ENCODE peak calls at places on chromosomes 13 and 19, in nine cellular contexts. J is germinal center, F is epithelial cell of prostate, S is ELF-1, A is HS-27A, G is GM06990, N is AG08395, W is GM23338, T is WTC11. B is an unnamed sample.

GRCh38 chr19:48102870-48103751 is 7.5 kb downstream of the PLA2G4C start:
- DNase-seq in J (peak; percentile 69), F (peak; percentile 49), S (peak; percentile 81), A (no peak), G (no peak), N (peak; percentile 68), W (peak; percentile 82), T (peak; percentile 69), B (peak; percentile 50)

GRCh38 chr19:42191855-42192254 is 25.6 kb downstream of the DEDD2 start:
- DNase-seq in J (no peak), F (peak; percentile 98), S (no peak), A (peak; percentile 92), G (no peak), N (peak; percentile 64), W (no peak), T (no peak), B (peak; percentile 99)

GRCh38 chr13:92564942-92565341 is 661.7 kb upstream of the GPC6 start:
- DNase-seq in J (no peak), F (no peak), S (no peak), A (no peak), G (no peak), N (no peak), W (no peak), T (no peak), B (no peak)

GRCh38 chr19:1847684-1848398 is 442 bp downstream of the REXO1 start:
- DNase-seq in J (no peak), F (no peak), S (peak; percentile 66), A (no peak), G (no peak), N (peak; percentile 46), W (peak; percentile 76), T (no peak), B (peak; percentile 31)

GRCh38 chr13:107551521-107551920 is 663.8 kb downstream of the LIG4 start:
- DNase-seq in J (no peak), F (no peak), S (no peak), A (no peak), G (no peak), N (no peak), W (no peak), T (no peak), B (no peak)

GRCh38 chr13:105139048-105139379 is 1396.4 kb downstream of the EFNB2 start:
- DNase-seq in J (no peak), F (no peak), S (no peak), A (no peak), G (no peak), N (no peak), W (no peak), T (no peak), B (no peak)

GRCh38 chr13:52067237-52067636 is 42.7 kb downstream of the UTP14C start:
- DNase-seq in J (no peak), F (no peak), S (no peak), A (no peak), G (no peak), N (no peak), W (peak; percentile 28), T (no peak), B (no peak)

GRCh38 chr19:6498294-6499036 is 3.6 kb downstream of the TUBB4A start:
- DNase-seq in J (no peak), F (no peak), S (peak; percentile 37), A (no peak), G (no peak), N (no peak), W (no peak), T (no peak), B (no peak)

GRCh38 chr19:7920520-7921301 is 573 bp downstream of the SNAPC2 start:
- DNase-seq in J (peak; percentile 97), F (peak; percentile 72), S (peak; percentile 79), A (peak; percentile 84), G (peak; percentile 95), N (peak; percentile 98), W (peak; percentile 99), T (peak; percentile 99), B (peak; percentile 98)

GRCh38 chr13:98436379-98436909 is 140.5 kb downstream of the STK24 start:
- DNase-seq in J (no peak), F (no peak), S (no peak), A (no peak), G (no peak), N (no peak), W (peak; percentile 30), T (no peak), B (no peak)

GRCh38 chr13:30870049-30870884 is 35.8 kb upstream of the MEDAG start:
- DNase-seq in J (peak; percentile 78), F (no peak), S (peak; percentile 98), A (peak; percentile 64), G (peak; percentile 66), N (peak; percentile 94), W (peak; percentile 82), T (peak; percentile 83), B (peak; percentile 51)

GRCh38 chr19:44212865-44213346 is 574 bp downstream of the ZNF227 start:
- DNase-seq in J (no peak), F (no peak), S (no peak), A (no peak), G (no peak), N (peak; percentile 25), W (peak; percentile 53), T (no peak), B (no peak)

GRCh38 chr19:9936151-9937000 is at the start of gene OLFM2:
- DNase-seq in J (no peak), F (no peak), S (no peak), A (no peak), G (no peak), N (no peak), W (peak; percentile 90), T (peak; percentile 85), B (no peak)

GRCh38 chr19:42313096-42313839 is at the start of gene TMEM145:
- DNase-seq in J (peak; percentile 73), F (no peak), S (peak; percentile 70), A (no peak), G (peak; percentile 69), N (peak; percentile 79), W (peak; percentile 84), T (peak; percentile 74), B (peak; percentile 37)

GRCh38 chr13:67792151-67792665 is 562.1 kb upstream of the PCDH9 start:
- DNase-seq in J (no peak), F (no peak), S (no peak), A (no peak), G (no peak), N (no peak), W (no peak), T (no peak), B (no peak)

GRCh38 chr19:8304841-8305621 is 3.1 kb downstream of the CD320 start:
- DNase-seq in J (no peak), F (no peak), S (peak; percentile 96), A (no peak), G (no peak), N (no peak), W (peak; percentile 94), T (peak; percentile 90), B (no peak)

GRCh38 chr19:13817018-13817614 is 21.9 kb downstream of the ZSWIM4 start:
- DNase-seq in J (peak; percentile 50), F (no peak), S (no peak), A (no peak), G (peak; percentile 72), N (no peak), W (peak; percentile 100), T (peak; percentile 100), B (peak; percentile 83)

GRCh38 chr13:56039992-56040391 is 1100.7 kb upstream of the PRR20A start:
- DNase-seq in J (no peak), F (no peak), S (no peak), A (no peak), G (no peak), N (no peak), W (no peak), T (no peak), B (no peak)

GRCh38 chr19:11673608-11674041 is 65.1 kb downstream of the ZNF823 start:
- DNase-seq in J (no peak), F (no peak), S (peak; percentile 69), A (no peak), G (peak; percentile 25), N (peak; percentile 82), W (peak; percentile 93), T (peak; percentile 84), B (peak; percentile 67)

GRCh38 chr19:12784871-12785430 is 6.3 kb upstream of the JUNB start:
- DNase-seq in J (no peak), F (no peak), S (no peak), A (no peak), G (peak; percentile 53), N (no peak), W (no peak), T (no peak), B (peak; percentile 31)

GRCh38 chr13:40432018-40432978 is 234.1 kb downstream of the FOXO1 start:
- DNase-seq in J (peak; percentile 68), F (no peak), S (no peak), A (no peak), G (peak; percentile 52), N (no peak), W (no peak), T (no peak), B (peak; percentile 40)

GRCh38 chr19:4449022-4449825 is 8.4 kb downstream of the UBXN6 start:
- DNase-seq in J (no peak), F (no peak), S (no peak), A (no peak), G (no peak), N (no peak), W (no peak), T (no peak), B (no peak)

GRCh38 chr13:51523082-51523518 is 61.2 kb upstream of the WDFY2 start:
- DNase-seq in J (no peak), F (peak; percentile 41), S (peak; percentile 41), A (no peak), G (no peak), N (peak; percentile 52), W (no peak), T (no peak), B (no peak)

GRCh38 chr13:110912651-110913051 is 2.2 kb downstream of the ANKRD10 start:
- DNase-seq in J (no peak), F (no peak), S (peak; percentile 33), A (no peak), G (no peak), N (peak; percentile 31), W (no peak), T (no peak), B (peak; percentile 41)

GRCh38 chr13:37014609-37015008 is 14.0 kb downstream of the EXOSC8 start:
- DNase-seq in J (no peak), F (no peak), S (no peak), A (no peak), G (no peak), N (no peak), W (no peak), T (no peak), B (no peak)

GRCh38 chr13:113164492-113164891 is 6.0 kb downstream of the PROZ start:
- DNase-seq in J (no peak), F (no peak), S (no peak), A (no peak), G (no peak), N (no peak), W (no peak), T (no peak), B (no peak)

GRCh38 chr13:28494861-28495585 is at the start of gene FLT1:
- DNase-seq in J (peak; percentile 10), F (no peak), S (peak; percentile 72), A (no peak), G (peak; percentile 7), N (peak; percentile 42), W (peak; percentile 93), T (peak; percentile 84), B (no peak)

GRCh38 chr13:68748038-68748437 is 1359.6 kb upstream of the ATXN8OS start:
- DNase-seq in J (no peak), F (no peak), S (no peak), A (no peak), G (no peak), N (no peak), W (no peak), T (no peak), B (no peak)

GRCh38 chr19:13225085-13225484 is 74.9 kb downstream of the IER2 start:
- DNase-seq in J (no peak), F (no peak), S (no peak), A (no peak), G (no peak), N (no peak), W (no peak), T (no peak), B (no peak)